ENCODE peak calls at places on chromosome 19, in eight cellular contexts. H is lower lobe of right lung, I is IMR-90, Y is psoas muscle, K is pancreas, Q is left ventricle myocardium inferior, S is dorsolateral prefrontal cortex, P is GM23338. T is an unnamed sample.

GRCh38 chr19:35905178-35905727 is 2.8 kb downstream of the TYROBP start:
- DNase-seq in H (no peak), I (peak; percentile 50), Y (no peak), K (no peak), Q (no peak), S (no peak), P (no peak), T (no peak)

GRCh38 chr19:28428644-28429348 is 784.2 kb downstream of the UQCRFS1 start:
- DNase-seq in H (no peak), I (no peak), Y (no peak), K (no peak), Q (no peak), S (no peak), P (no peak), T (no peak)

GRCh38 chr19:19132912-19133311 is 5.4 kb downstream of the TMEM161A start:
- DNase-seq in H (no peak), I (no peak), Y (no peak), K (no peak), Q (no peak), S (no peak), P (no peak), T (no peak)

GRCh38 chr19:55605637-55606470 is at the start of gene ZNF865:
- DNase-seq in H (peak; percentile 82), I (peak; percentile 87), Y (peak; percentile 70), K (peak; percentile 68), Q (peak; percentile 72), S (peak; percentile 70), P (peak; percentile 94), T (peak; percentile 86)

GRCh38 chr19:16470911-16471811 is 609 bp downstream of the EPS15L1 start:
- DNase-seq in H (peak; percentile 53), I (peak; percentile 55), Y (no peak), K (peak; percentile 35), Q (no peak), S (peak; percentile 16), P (peak; percentile 65), T (no peak)

GRCh38 chr19:48950159-48950558 is 4.5 kb upstream of the BAX start:
- DNase-seq in H (no peak), I (no peak), Y (no peak), K (no peak), Q (no peak), S (no peak), P (no peak), T (no peak)

GRCh38 chr19:56253737-56254136 is 18.8 kb upstream of the EDDM13 start:
- DNase-seq in H (no peak), I (peak; percentile 71), Y (no peak), K (no peak), Q (no peak), S (no peak), P (peak; percentile 46), T (no peak)

GRCh38 chr19:56637976-56638555 is 4.9 kb upstream of the SMIM17 start:
- DNase-seq in H (no peak), I (peak; percentile 65), Y (peak; percentile 50), K (peak; percentile 51), Q (peak; percentile 72), S (peak; percentile 74), P (peak; percentile 91), T (no peak)

GRCh38 chr19:17718988-17719711 is at the start of gene MAP1S:
- DNase-seq in H (peak; percentile 75), I (peak; percentile 25), Y (peak; percentile 57), K (peak; percentile 46), Q (peak; percentile 64), S (peak; percentile 44), P (peak; percentile 95), T (peak; percentile 84)

GRCh38 chr19:19740755-19741154 is 7.8 kb upstream of the ZNF14 start:
- DNase-seq in H (no peak), I (no peak), Y (no peak), K (no peak), Q (no peak), S (no peak), P (no peak), T (no peak)

GRCh38 chr19:49231389-49231788 is 73.8 kb downstream of the TRPM4 start:
- DNase-seq in H (no peak), I (no peak), Y (no peak), K (no peak), Q (no peak), S (no peak), P (no peak), T (no peak)

GRCh38 chr19:29320076-29320475 is 107.1 kb upstream of the UQCRFS1 start:
- DNase-seq in H (no peak), I (no peak), Y (no peak), K (no peak), Q (no peak), S (no peak), P (no peak), T (no peak)

DNA sequence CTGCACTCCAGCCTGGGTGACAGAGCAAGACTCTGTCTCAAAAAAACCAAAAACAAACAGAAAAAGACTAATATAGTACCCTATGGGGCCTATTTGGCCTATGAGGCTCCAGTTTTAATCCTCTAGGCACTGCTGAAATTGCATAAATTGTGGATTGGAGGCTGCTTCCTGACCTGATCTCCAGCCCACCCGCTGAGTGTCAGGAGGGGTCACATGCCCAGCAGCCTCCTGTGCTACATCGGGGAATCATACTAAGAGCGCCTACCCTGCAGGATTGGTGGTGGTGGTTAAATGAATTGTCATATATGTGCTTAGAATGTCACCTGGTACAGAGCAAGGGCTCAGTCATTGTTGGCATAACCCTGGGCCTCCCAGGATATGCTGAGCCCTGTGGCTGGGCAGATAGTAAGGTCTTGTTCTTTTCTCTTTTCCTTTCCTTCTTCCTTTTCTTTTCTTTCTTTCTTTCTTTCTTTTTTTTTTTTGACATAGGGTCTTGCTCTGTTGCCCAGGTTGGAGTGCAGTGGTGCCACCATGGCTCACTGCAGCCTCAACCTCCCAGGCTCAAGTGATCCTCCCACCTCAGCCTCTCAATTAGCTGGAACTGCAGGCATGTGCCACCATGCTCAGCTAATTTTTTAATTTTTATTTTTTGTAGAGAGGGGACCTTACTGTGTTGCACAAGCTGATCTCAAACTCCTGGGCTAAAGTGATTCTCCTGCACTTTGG is 31.3 kb downstream of the LTBP4 start:
- DNase-seq in H (no peak), I (no peak), Y (no peak), K (no peak), Q (no peak), S (no peak), P (peak; percentile 85), T (no peak)
- H3K4me3 ChIP-seq in H (no peak overlapping the region), I (no peak overlapping the region), Y (no peak overlapping the region), K (no peak overlapping the region), Q (no peak overlapping the region), S (no peak overlapping the region), P (no peak overlapping the region), T (no peak overlapping the region)

GRCh38 chr19:51327066-51327985 is 14.6 kb downstream of the VSIG10L start:
- DNase-seq in H (peak; percentile 73), I (peak; percentile 17), Y (peak; percentile 48), K (peak; percentile 28), Q (peak; percentile 31), S (no peak), P (peak; percentile 92), T (peak; percentile 75)
- TF ChIP-seq CTCF in H (peak; percentile 17), I (peak; percentile 11), Y (no peak), K (no peak), Q (no peak), S (no peak), P (peak; percentile 59), T (peak; percentile 14)

GRCh38 chr19:7606289-7606688 is 10.6 kb downstream of the CAMSAP3 start:
- DNase-seq in H (no peak), I (no peak), Y (no peak), K (peak; percentile 17), Q (no peak), S (no peak), P (no peak), T (no peak)
- H3K27me3 ChIP-seq in H (peaks cover 6% of the 10 kb centered on the region), I (peaks cover 4% of the 10 kb centered on the region), Y (peaks cover 2% of the 10 kb centered on the region), K (no peaks in the 10 kb centered on the region), Q (peaks cover 56% of the 10 kb centered on the region), S (no peaks in the 10 kb centered on the region), P (no peaks in the 10 kb centered on the region), T (no peaks in the 10 kb centered on the region)

DNA sequence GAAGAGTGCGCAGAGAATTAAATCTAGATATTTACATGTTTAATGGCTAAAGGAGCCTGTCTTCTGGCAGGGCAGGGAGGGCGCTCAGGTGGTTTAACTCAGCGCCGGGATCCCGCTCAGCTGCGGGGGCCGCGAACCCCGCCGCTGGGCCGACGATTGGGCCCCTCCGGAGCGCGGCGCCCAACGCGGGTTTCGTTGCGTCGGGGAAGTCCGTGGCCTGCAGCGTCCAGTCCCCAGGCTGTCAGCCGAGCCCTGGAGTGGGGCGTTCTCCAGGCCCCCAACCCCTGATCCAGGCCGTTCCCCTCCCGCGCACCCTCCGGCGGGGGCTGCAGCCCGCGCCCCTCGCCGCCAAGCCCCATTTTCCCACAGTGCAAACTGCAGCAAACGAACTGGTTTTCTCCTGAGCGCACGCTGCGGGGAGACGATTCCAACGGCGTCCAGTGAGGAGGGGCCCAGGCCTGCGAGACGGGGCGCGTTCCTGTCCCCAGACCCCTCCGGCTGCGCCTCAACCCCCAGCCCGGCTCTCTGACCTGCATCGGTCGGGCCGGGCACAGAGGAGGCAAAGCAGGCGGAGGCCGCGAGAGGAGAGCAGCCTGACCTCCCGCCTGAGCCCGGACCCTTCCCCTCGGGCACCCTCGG is 4.5 kb upstream of the ONECUT3 start:
- DNase-seq in H (no peak), I (no peak), Y (no peak), K (no peak), Q (no peak), S (no peak), P (no peak), T (no peak)
- H3K4me3 ChIP-seq in H (no peak overlapping the region), I (no peak overlapping the region), Y (peak overlapping the region; percentile 15), K (no peak overlapping the region), Q (peak overlapping the region; percentile 39), S (no peak overlapping the region), P (peak overlapping the region; percentile 55), T (no peak overlapping the region)

GRCh38 chr19:13579388-13580060 is 73.2 kb upstream of the CACNA1A start:
- DNase-seq in H (no peak), I (peak; percentile 65), Y (no peak), K (no peak), Q (no peak), S (no peak), P (peak; percentile 30), T (no peak)

GRCh38 chr19:13573268-13573667 is 67.0 kb upstream of the CACNA1A start:
- DNase-seq in H (no peak), I (no peak), Y (no peak), K (no peak), Q (no peak), S (no peak), P (peak; percentile 53), T (no peak)

GRCh38 chr19:13576726-13577125 is 70.4 kb upstream of the CACNA1A start:
- DNase-seq in H (no peak), I (no peak), Y (no peak), K (no peak), Q (no peak), S (no peak), P (no peak), T (no peak)

DNA sequence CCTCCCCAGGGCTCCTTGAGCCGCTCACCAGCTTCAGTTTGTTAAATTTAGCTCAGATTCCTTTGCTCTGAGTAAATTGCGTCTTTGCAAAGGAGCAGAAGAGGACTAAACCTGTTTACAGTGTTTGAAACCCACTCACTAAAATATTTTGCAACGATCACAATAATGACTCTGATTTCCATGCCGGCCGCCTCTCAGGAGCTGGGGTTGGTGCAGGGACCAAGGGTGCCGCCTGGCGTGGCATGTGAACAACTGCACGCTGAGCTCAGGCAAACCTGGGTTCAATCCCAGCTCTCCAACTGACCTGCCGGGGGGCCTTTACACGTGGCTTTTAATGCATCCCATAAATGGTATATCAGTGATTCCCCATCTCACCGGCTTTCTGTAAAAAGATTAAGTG is 68.7 kb upstream of the CACNA1A start:
- DNase-seq in H (no peak), I (peak; percentile 39), Y (no peak), K (no peak), Q (no peak), S (peak; percentile 16), P (peak; percentile 67), T (no peak)
- TF ChIP-seq CTCF in H (no peak), I (peak; percentile 40), Y (no peak), K (no peak), Q (peak; percentile 18), S (peak; percentile 52), P (peak; percentile 74), T (no peak)

T was measured in upper lobe of right lung.